ENCODE peak calls at places on chromosome 1, in eight cellular contexts. One of them, this sample, is unnamed. For H3K4me1, the result is how much of the 10 kb centered on the place peaks cover.

GRCh38 chr1:173084292-173084691 is 33.6 kb upstream of the TNFSF18 start:
- DNase-seq in HCT116: no peak
- DNase-seq in right lobe of liver: no peak
- DNase-seq in heart left ventricle: no peak
- DNase-seq in esophagus squamous epithelium: no peak
- DNase-seq in body of pancreas: no peak
- DNase-seq in adrenal gland: no peak
- DNase-seq in thyroid gland: no peak
- DNase-seq in this sample: no peak

GRCh38 chr1:171081220-171081993 is 9.3 kb upstream of the FMO3 start:
- DNase-seq in HCT116: peak
- DNase-seq in right lobe of liver: no peak
- DNase-seq in heart left ventricle: no peak
- DNase-seq in esophagus squamous epithelium: no peak
- DNase-seq in body of pancreas: no peak
- DNase-seq in adrenal gland: no peak
- DNase-seq in thyroid gland: no peak
- DNase-seq in this sample: no peak

GRCh38 chr1:110176299-110176956 is 26.1 kb downstream of the SLC6A17 start:
- DNase-seq in HCT116: no peak
- DNase-seq in right lobe of liver: peak
- DNase-seq in heart left ventricle: peak
- DNase-seq in esophagus squamous epithelium: no peak
- DNase-seq in body of pancreas: peak
- DNase-seq in adrenal gland: peak
- DNase-seq in thyroid gland: peak
- DNase-seq in this sample: no peak

GRCh38 chr1:67700692-67701410 is 15.8 kb downstream of the GADD45A start:
- DNase-seq in HCT116: peak
- DNase-seq in right lobe of liver: no peak
- DNase-seq in heart left ventricle: no peak
- DNase-seq in esophagus squamous epithelium: no peak
- DNase-seq in body of pancreas: peak
- DNase-seq in adrenal gland: peak
- DNase-seq in thyroid gland: no peak
- DNase-seq in this sample: no peak

GRCh38 chr1:239243003-239243402 is 143.4 kb upstream of the CHRM3 start:
- DNase-seq in HCT116: no peak
- DNase-seq in right lobe of liver: no peak
- DNase-seq in heart left ventricle: no peak
- DNase-seq in esophagus squamous epithelium: no peak
- DNase-seq in body of pancreas: no peak
- DNase-seq in adrenal gland: no peak
- DNase-seq in thyroid gland: no peak
- DNase-seq in this sample: no peak

GRCh38 chr1:205273551-205273982 is 45.8 kb downstream of the TMCC2 start:
- DNase-seq in HCT116: peak
- DNase-seq in right lobe of liver: peak
- DNase-seq in heart left ventricle: peak
- DNase-seq in esophagus squamous epithelium: no peak
- DNase-seq in body of pancreas: peak
- DNase-seq in adrenal gland: peak
- DNase-seq in thyroid gland: peak
- DNase-seq in this sample: peak

GRCh38 chr1:155940531-155940992 is 876 bp upstream of the RXFP4 start:
- DNase-seq in HCT116: no peak
- DNase-seq in right lobe of liver: no peak
- DNase-seq in heart left ventricle: no peak
- DNase-seq in esophagus squamous epithelium: no peak
- DNase-seq in body of pancreas: peak
- DNase-seq in adrenal gland: peak
- DNase-seq in thyroid gland: peak
- DNase-seq in this sample: no peak

GRCh38 chr1:240399381-240399780 is 212.6 kb downstream of the GREM2 start:
- DNase-seq in HCT116: no peak
- DNase-seq in right lobe of liver: no peak
- DNase-seq in heart left ventricle: no peak
- DNase-seq in esophagus squamous epithelium: no peak
- DNase-seq in body of pancreas: no peak
- DNase-seq in adrenal gland: no peak
- DNase-seq in thyroid gland: no peak
- DNase-seq in this sample: no peak

GRCh38 chr1:63277195-63278192 is 44.9 kb upstream of the FOXD3 start:
- DNase-seq in HCT116: no peak
- DNase-seq in right lobe of liver: no peak
- DNase-seq in heart left ventricle: no peak
- DNase-seq in esophagus squamous epithelium: no peak
- DNase-seq in body of pancreas: no peak
- DNase-seq in adrenal gland: no peak
- DNase-seq in thyroid gland: no peak
- DNase-seq in this sample: no peak

GRCh38 chr1:21559788-21560567 is 50.8 kb downstream of the ALPL start:
- DNase-seq in HCT116: no peak
- DNase-seq in right lobe of liver: no peak
- DNase-seq in heart left ventricle: no peak
- DNase-seq in esophagus squamous epithelium: no peak
- DNase-seq in body of pancreas: no peak
- DNase-seq in adrenal gland: no peak
- DNase-seq in thyroid gland: no peak
- DNase-seq in this sample: no peak

GRCh38 chr1:68321084-68321685 is 88.9 kb upstream of the WLS start:
- DNase-seq in HCT116: no peak
- DNase-seq in right lobe of liver: peak
- DNase-seq in heart left ventricle: peak
- DNase-seq in esophagus squamous epithelium: no peak
- DNase-seq in body of pancreas: peak
- DNase-seq in adrenal gland: peak
- DNase-seq in thyroid gland: peak
- DNase-seq in this sample: peak

GRCh38 chr1:119878171-119878570 is 18.1 kb downstream of the ADAM30 start:
- DNase-seq in HCT116: no peak
- DNase-seq in right lobe of liver: no peak
- DNase-seq in heart left ventricle: no peak
- DNase-seq in esophagus squamous epithelium: no peak
- DNase-seq in body of pancreas: no peak
- DNase-seq in adrenal gland: no peak
- DNase-seq in thyroid gland: no peak
- DNase-seq in this sample: no peak

GRCh38 chr1:61254629-61255323 is 172.4 kb downstream of the NFIA start:
- DNase-seq in HCT116: no peak
- DNase-seq in right lobe of liver: no peak
- DNase-seq in heart left ventricle: peak
- DNase-seq in esophagus squamous epithelium: no peak
- DNase-seq in body of pancreas: peak
- DNase-seq in adrenal gland: peak
- DNase-seq in thyroid gland: peak
- DNase-seq in this sample: no peak

GRCh38 chr1:9388628-9389184 is 96.0 kb downstream of the SPSB1 start:
- DNase-seq in HCT116: peak
- DNase-seq in right lobe of liver: no peak
- DNase-seq in heart left ventricle: no peak
- DNase-seq in esophagus squamous epithelium: no peak
- DNase-seq in body of pancreas: no peak
- DNase-seq in adrenal gland: peak
- DNase-seq in thyroid gland: no peak
- DNase-seq in this sample: no peak

GRCh38 chr1:11893907-11894251 is 32.3 kb downstream of the KIAA2013 start:
- DNase-seq in HCT116: peak
- DNase-seq in right lobe of liver: peak
- DNase-seq in heart left ventricle: peak
- DNase-seq in esophagus squamous epithelium: no peak
- DNase-seq in body of pancreas: peak
- DNase-seq in adrenal gland: peak
- DNase-seq in thyroid gland: peak
- DNase-seq in this sample: no peak

GRCh38 chr1:14946567-14947285 is 206.8 kb upstream of the TMEM51 start:
- DNase-seq in HCT116: no peak
- DNase-seq in right lobe of liver: no peak
- DNase-seq in heart left ventricle: no peak
- DNase-seq in esophagus squamous epithelium: no peak
- DNase-seq in body of pancreas: no peak
- DNase-seq in adrenal gland: no peak
- DNase-seq in thyroid gland: no peak
- DNase-seq in this sample: no peak

GRCh38 chr1:76868916-76869315 is 1.6 kb downstream of the ST6GALNAC5 start:
- DNase-seq in HCT116: no peak
- DNase-seq in right lobe of liver: no peak
- DNase-seq in heart left ventricle: no peak
- DNase-seq in esophagus squamous epithelium: no peak
- DNase-seq in body of pancreas: no peak
- DNase-seq in adrenal gland: peak
- DNase-seq in thyroid gland: no peak
- DNase-seq in this sample: no peak

GRCh38 chr1:71269823-71270222 is 189.0 kb upstream of the ZRANB2 start:
- DNase-seq in HCT116: no peak
- DNase-seq in right lobe of liver: no peak
- DNase-seq in heart left ventricle: no peak
- DNase-seq in esophagus squamous epithelium: no peak
- DNase-seq in body of pancreas: no peak
- DNase-seq in adrenal gland: no peak
- DNase-seq in thyroid gland: no peak
- DNase-seq in this sample: no peak

GRCh38 chr1:68051475-68051874 is 1.0 kb upstream of the DIRAS3 start:
- DNase-seq in HCT116: no peak
- DNase-seq in right lobe of liver: peak
- DNase-seq in heart left ventricle: peak
- DNase-seq in esophagus squamous epithelium: no peak
- DNase-seq in body of pancreas: peak
- DNase-seq in adrenal gland: peak
- DNase-seq in thyroid gland: peak
- DNase-seq in this sample: peak

GRCh38 chr1:6483010-6483760 is 8.3 kb downstream of the PLEKHG5 start:
- DNase-seq in HCT116: no peak
- DNase-seq in right lobe of liver: no peak
- DNase-seq in heart left ventricle: no peak
- DNase-seq in esophagus squamous epithelium: no peak
- DNase-seq in body of pancreas: no peak
- DNase-seq in adrenal gland: no peak
- DNase-seq in thyroid gland: peak
- DNase-seq in this sample: no peak

GRCh38 chr1:6485937-6486250 is 5.6 kb downstream of the PLEKHG5 start:
- DNase-seq in HCT116: no peak
- DNase-seq in right lobe of liver: no peak
- DNase-seq in heart left ventricle: no peak
- DNase-seq in esophagus squamous epithelium: no peak
- DNase-seq in body of pancreas: no peak
- DNase-seq in adrenal gland: no peak
- DNase-seq in thyroid gland: no peak
- DNase-seq in this sample: no peak

GRCh38 chr1:6483761-6484117 is 7.7 kb downstream of the PLEKHG5 start:
- DNase-seq in HCT116: no peak
- DNase-seq in right lobe of liver: no peak
- DNase-seq in heart left ventricle: no peak
- DNase-seq in esophagus squamous epithelium: no peak
- DNase-seq in body of pancreas: no peak
- DNase-seq in adrenal gland: no peak
- DNase-seq in thyroid gland: no peak
- DNase-seq in this sample: no peak

GRCh38 chr1:6485140-6485936 is 6.1 kb downstream of the PLEKHG5 start:
- DNase-seq in HCT116: no peak
- DNase-seq in right lobe of liver: no peak
- DNase-seq in heart left ventricle: no peak
- DNase-seq in esophagus squamous epithelium: no peak
- DNase-seq in body of pancreas: no peak
- DNase-seq in adrenal gland: no peak
- DNase-seq in thyroid gland: no peak
- DNase-seq in this sample: no peak

DNA sequence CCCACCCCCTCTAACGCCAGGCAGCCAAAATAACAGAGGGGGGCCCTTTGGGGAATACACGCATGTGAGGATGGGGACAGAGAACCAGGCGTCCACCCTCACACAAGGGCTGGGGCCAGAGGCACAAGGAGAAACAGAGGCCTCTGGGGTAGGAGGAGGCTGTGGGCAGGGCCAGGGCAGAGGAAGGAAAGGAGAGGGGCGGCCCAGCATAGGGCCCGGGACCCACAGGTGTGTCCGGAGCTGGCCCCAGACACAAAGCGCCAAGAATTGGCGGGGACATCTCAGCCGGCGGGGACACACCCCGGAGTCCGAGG is 6.7 kb downstream of the PLEKHG5 start:
- DNase-seq in HCT116: no peak
- DNase-seq in right lobe of liver: no peak
- DNase-seq in heart left ventricle: no peak
- DNase-seq in esophagus squamous epithelium: no peak
- DNase-seq in body of pancreas: no peak
- DNase-seq in adrenal gland: no peak
- DNase-seq in thyroid gland: no peak
- DNase-seq in this sample: no peak
- TF ChIP-seq POLR2A in HCT116: no peak
- TF ChIP-seq POLR2A in right lobe of liver: no peak
- TF ChIP-seq POLR2A in heart left ventricle: no peak
- TF ChIP-seq POLR2A in esophagus squamous epithelium: no peak
- TF ChIP-seq POLR2A in body of pancreas: no peak
- TF ChIP-seq POLR2A in adrenal gland: no peak
- TF ChIP-seq POLR2A in thyroid gland: no peak
- TF ChIP-seq POLR2A in this sample: no peak

GRCh38 chr1:27603320-27603961 is 503 bp downstream of the AHDC1 start:
- DNase-seq in HCT116: no peak
- DNase-seq in right lobe of liver: no peak
- DNase-seq in heart left ventricle: peak
- DNase-seq in esophagus squamous epithelium: no peak
- DNase-seq in body of pancreas: peak
- DNase-seq in adrenal gland: no peak
- DNase-seq in thyroid gland: no peak
- DNase-seq in this sample: no peak
- H3K4me1 ChIP-seq in HCT116: half or more
- H3K4me1 ChIP-seq in right lobe of liver: under half
- H3K4me1 ChIP-seq in heart left ventricle: under half
- H3K4me1 ChIP-seq in esophagus squamous epithelium: half or more
- H3K4me1 ChIP-seq in body of pancreas: under half
- H3K4me1 ChIP-seq in adrenal gland: under half
- H3K4me1 ChIP-seq in thyroid gland: under half
- H3K4me1 ChIP-seq in this sample: under half

GRCh38 chr1:174161813-174162212 is 2.5 kb downstream of the RABGAP1L start:
- DNase-seq in HCT116: no peak
- DNase-seq in right lobe of liver: no peak
- DNase-seq in heart left ventricle: no peak
- DNase-seq in esophagus squamous epithelium: no peak
- DNase-seq in body of pancreas: no peak
- DNase-seq in adrenal gland: no peak
- DNase-seq in thyroid gland: no peak
- DNase-seq in this sample: no peak
- TF ChIP-seq POLR2A in HCT116: no peak
- TF ChIP-seq POLR2A in right lobe of liver: no peak
- TF ChIP-seq POLR2A in heart left ventricle: no peak
- TF ChIP-seq POLR2A in esophagus squamous epithelium: no peak
- TF ChIP-seq POLR2A in body of pancreas: no peak
- TF ChIP-seq POLR2A in adrenal gland: no peak
- TF ChIP-seq POLR2A in thyroid gland: no peak
- TF ChIP-seq POLR2A in this sample: no peak

DNA sequence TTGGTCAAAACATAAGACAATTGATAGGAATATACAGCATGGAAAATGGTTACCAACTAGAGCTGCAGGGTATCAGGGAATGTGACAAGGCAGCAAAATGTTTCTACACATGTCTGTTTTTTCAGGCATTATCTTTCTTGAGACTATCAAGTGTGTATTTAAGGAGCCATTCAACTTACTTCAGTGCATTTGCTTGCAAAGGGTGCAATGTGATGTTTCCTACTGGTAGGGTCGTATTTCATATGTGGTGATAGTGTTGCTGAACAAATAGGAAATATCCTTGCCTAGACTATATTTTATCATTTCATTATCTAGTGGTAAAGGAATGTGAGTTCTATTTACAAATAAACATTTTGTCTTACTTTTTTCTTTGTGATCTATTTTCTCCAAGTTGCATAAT is 42.4 kb downstream of the PTPRC start:
- DNase-seq in HCT116: no peak
- DNase-seq in right lobe of liver: no peak
- DNase-seq in heart left ventricle: no peak
- DNase-seq in esophagus squamous epithelium: no peak
- DNase-seq in body of pancreas: no peak
- DNase-seq in adrenal gland: no peak
- DNase-seq in thyroid gland: no peak
- DNase-seq in this sample: no peak
- H3K4me1 ChIP-seq in HCT116: under half
- H3K4me1 ChIP-seq in right lobe of liver: under half
- H3K4me1 ChIP-seq in heart left ventricle: under half
- H3K4me1 ChIP-seq in esophagus squamous epithelium: under half
- H3K4me1 ChIP-seq in body of pancreas: under half
- H3K4me1 ChIP-seq in adrenal gland: under half
- H3K4me1 ChIP-seq in thyroid gland: under half
- H3K4me1 ChIP-seq in this sample: under half

This sample was measured in breast epithelium.